ENCODE peak calls at places on chromosomes 13 and 19, in four cellular contexts. One of them, this sample, is unnamed.

GRCh38 chr13:19048381-19048780 is 133.2 kb downstream of the TUBA3C start:
- DNase-seq in psoas muscle: no peak
- DNase-seq in GM23248: no peak
- DNase-seq in stimulated activated CD8-positive, alpha-beta memory T cell treated with anti-CD3 and anti-CD28 coated beads, Interleukin-7, amount 100 ng/mL, for 1 hour: no peak
- DNase-seq in this sample: no peak

GRCh38 chr19:12733369-12733896 is 1.1 kb downstream of the TRIR start:
- DNase-seq in psoas muscle: no peak
- DNase-seq in GM23248: peak; percentile 85
- DNase-seq in stimulated activated CD8-positive, alpha-beta memory T cell treated with anti-CD3 and anti-CD28 coated beads, Interleukin-7, amount 100 ng/mL, for 1 hour: no peak
- DNase-seq in this sample: no peak

GRCh38 chr19:11279505-11280236 is 16.3 kb upstream of the TSPAN16 start:
- DNase-seq in psoas muscle: no peak
- DNase-seq in GM23248: no peak
- DNase-seq in stimulated activated CD8-positive, alpha-beta memory T cell treated with anti-CD3 and anti-CD28 coated beads, Interleukin-7, amount 100 ng/mL, for 1 hour: no peak
- DNase-seq in this sample: no peak

GRCh38 chr13:36158606-36159005 is 27.4 kb upstream of the DCLK1 start:
- DNase-seq in psoas muscle: no peak
- DNase-seq in GM23248: no peak
- DNase-seq in stimulated activated CD8-positive, alpha-beta memory T cell treated with anti-CD3 and anti-CD28 coated beads, Interleukin-7, amount 100 ng/mL, for 1 hour: no peak
- DNase-seq in this sample: no peak

GRCh38 chr13:44762946-44763345 is 186.8 kb upstream of the TSC22D1 start:
- DNase-seq in psoas muscle: no peak
- DNase-seq in GM23248: no peak
- DNase-seq in stimulated activated CD8-positive, alpha-beta memory T cell treated with anti-CD3 and anti-CD28 coated beads, Interleukin-7, amount 100 ng/mL, for 1 hour: no peak
- DNase-seq in this sample: no peak

GRCh38 chr13:19181621-19182485 is at the start of gene TUBA3C:
- DNase-seq in psoas muscle: no peak
- DNase-seq in GM23248: no peak
- DNase-seq in stimulated activated CD8-positive, alpha-beta memory T cell treated with anti-CD3 and anti-CD28 coated beads, Interleukin-7, amount 100 ng/mL, for 1 hour: no peak
- DNase-seq in this sample: peak; percentile 19

GRCh38 chr19:40599331-40600085 is 1.7 kb upstream of the LTBP4 start:
- DNase-seq in psoas muscle: no peak
- DNase-seq in GM23248: no peak
- DNase-seq in stimulated activated CD8-positive, alpha-beta memory T cell treated with anti-CD3 and anti-CD28 coated beads, Interleukin-7, amount 100 ng/mL, for 1 hour: no peak
- DNase-seq in this sample: no peak

GRCh38 chr19:16942583-16942982 is 53.8 kb downstream of the F2RL3 start:
- DNase-seq in psoas muscle: no peak
- DNase-seq in GM23248: no peak
- DNase-seq in stimulated activated CD8-positive, alpha-beta memory T cell treated with anti-CD3 and anti-CD28 coated beads, Interleukin-7, amount 100 ng/mL, for 1 hour: no peak
- DNase-seq in this sample: no peak

GRCh38 chr13:19153782-19154450 is 27.7 kb downstream of the TUBA3C start:
- DNase-seq in psoas muscle: no peak
- DNase-seq in GM23248: peak; percentile 0
- DNase-seq in stimulated activated CD8-positive, alpha-beta memory T cell treated with anti-CD3 and anti-CD28 coated beads, Interleukin-7, amount 100 ng/mL, for 1 hour: no peak
- DNase-seq in this sample: no peak

GRCh38 chr13:111121421-111121820 is 6.3 kb downstream of the ARHGEF7 start:
- DNase-seq in psoas muscle: no peak
- DNase-seq in GM23248: no peak
- DNase-seq in stimulated activated CD8-positive, alpha-beta memory T cell treated with anti-CD3 and anti-CD28 coated beads, Interleukin-7, amount 100 ng/mL, for 1 hour: no peak
- DNase-seq in this sample: no peak

GRCh38 chr13:21318891-21319532 is 140.1 kb downstream of the ZDHHC20 start:
- DNase-seq in psoas muscle: no peak
- DNase-seq in GM23248: peak; percentile 33
- DNase-seq in stimulated activated CD8-positive, alpha-beta memory T cell treated with anti-CD3 and anti-CD28 coated beads, Interleukin-7, amount 100 ng/mL, for 1 hour: no peak
- DNase-seq in this sample: no peak

GRCh38 chr13:72585254-72585653 is 142.2 kb downstream of the MZT1 start:
- DNase-seq in psoas muscle: no peak
- DNase-seq in GM23248: no peak
- DNase-seq in stimulated activated CD8-positive, alpha-beta memory T cell treated with anti-CD3 and anti-CD28 coated beads, Interleukin-7, amount 100 ng/mL, for 1 hour: no peak
- DNase-seq in this sample: no peak

GRCh38 chr13:35764359-35765015 is 288.0 kb upstream of the MAB21L1 start:
- DNase-seq in psoas muscle: no peak
- DNase-seq in GM23248: peak; percentile 33
- DNase-seq in stimulated activated CD8-positive, alpha-beta memory T cell treated with anti-CD3 and anti-CD28 coated beads, Interleukin-7, amount 100 ng/mL, for 1 hour: no peak
- DNase-seq in this sample: no peak

GRCh38 chr19:15104411-15104810 is 2.8 kb upstream of the SYDE1 start:
- DNase-seq in psoas muscle: no peak
- DNase-seq in GM23248: no peak
- DNase-seq in stimulated activated CD8-positive, alpha-beta memory T cell treated with anti-CD3 and anti-CD28 coated beads, Interleukin-7, amount 100 ng/mL, for 1 hour: no peak
- DNase-seq in this sample: no peak

GRCh38 chr13:50318887-50319286 is 303.6 kb downstream of the KCNRG start:
- DNase-seq in psoas muscle: no peak
- DNase-seq in GM23248: no peak
- DNase-seq in stimulated activated CD8-positive, alpha-beta memory T cell treated with anti-CD3 and anti-CD28 coated beads, Interleukin-7, amount 100 ng/mL, for 1 hour: no peak
- DNase-seq in this sample: no peak

GRCh38 chr19:46980756-46981155 is 38.9 kb upstream of the NPAS1 start:
- DNase-seq in psoas muscle: no peak
- DNase-seq in GM23248: no peak
- DNase-seq in stimulated activated CD8-positive, alpha-beta memory T cell treated with anti-CD3 and anti-CD28 coated beads, Interleukin-7, amount 100 ng/mL, for 1 hour: no peak
- DNase-seq in this sample: no peak

GRCh38 chr13:77511552-77511951 is 24.0 kb upstream of the SCEL start:
- DNase-seq in psoas muscle: no peak
- DNase-seq in GM23248: no peak
- DNase-seq in stimulated activated CD8-positive, alpha-beta memory T cell treated with anti-CD3 and anti-CD28 coated beads, Interleukin-7, amount 100 ng/mL, for 1 hour: no peak
- DNase-seq in this sample: no peak

GRCh38 chr19:56245062-56245740 is 27.3 kb upstream of the EDDM13 start:
- DNase-seq in psoas muscle: no peak
- DNase-seq in GM23248: peak; percentile 69
- DNase-seq in stimulated activated CD8-positive, alpha-beta memory T cell treated with anti-CD3 and anti-CD28 coated beads, Interleukin-7, amount 100 ng/mL, for 1 hour: no peak
- DNase-seq in this sample: no peak

GRCh38 chr13:70043685-70044084 is 63.9 kb upstream of the ATXN8OS start:
- DNase-seq in psoas muscle: no peak
- DNase-seq in GM23248: no peak
- DNase-seq in stimulated activated CD8-positive, alpha-beta memory T cell treated with anti-CD3 and anti-CD28 coated beads, Interleukin-7, amount 100 ng/mL, for 1 hour: no peak
- DNase-seq in this sample: no peak

GRCh38 chr19:10644351-10645007 is 9.7 kb upstream of the ILF3 start:
- DNase-seq in psoas muscle: peak; percentile 87
- DNase-seq in GM23248: peak; percentile 88
- DNase-seq in stimulated activated CD8-positive, alpha-beta memory T cell treated with anti-CD3 and anti-CD28 coated beads, Interleukin-7, amount 100 ng/mL, for 1 hour: peak; percentile 72
- DNase-seq in this sample: peak; percentile 85

GRCh38 chr19:4866595-4867424 is 657 bp downstream of the PLIN3 start:
- DNase-seq in psoas muscle: peak; percentile 64
- DNase-seq in GM23248: peak; percentile 85
- DNase-seq in stimulated activated CD8-positive, alpha-beta memory T cell treated with anti-CD3 and anti-CD28 coated beads, Interleukin-7, amount 100 ng/mL, for 1 hour: no peak
- DNase-seq in this sample: peak; percentile 63

GRCh38 chr19:40601061-40601973 is at the start of gene LTBP4:
- DNase-seq in psoas muscle: peak; percentile 62
- DNase-seq in GM23248: peak; percentile 75
- DNase-seq in stimulated activated CD8-positive, alpha-beta memory T cell treated with anti-CD3 and anti-CD28 coated beads, Interleukin-7, amount 100 ng/mL, for 1 hour: no peak
- DNase-seq in this sample: peak; percentile 50

GRCh38 chr19:15247107-15248014 is 15.1 kb upstream of the EPHX3 start:
- DNase-seq in psoas muscle: no peak
- DNase-seq in GM23248: no peak
- DNase-seq in stimulated activated CD8-positive, alpha-beta memory T cell treated with anti-CD3 and anti-CD28 coated beads, Interleukin-7, amount 100 ng/mL, for 1 hour: no peak
- DNase-seq in this sample: no peak

GRCh38 chr13:49495783-49496762 is at the start of gene PHF11:
- DNase-seq in psoas muscle: peak; percentile 82
- DNase-seq in GM23248: peak; percentile 91
- DNase-seq in stimulated activated CD8-positive, alpha-beta memory T cell treated with anti-CD3 and anti-CD28 coated beads, Interleukin-7, amount 100 ng/mL, for 1 hour: peak; percentile 76
- DNase-seq in this sample: peak; percentile 87

GRCh38 chr19:18286973-18287635 is 5.7 kb upstream of the JUND start:
- DNase-seq in psoas muscle: no peak
- DNase-seq in GM23248: no peak
- DNase-seq in stimulated activated CD8-positive, alpha-beta memory T cell treated with anti-CD3 and anti-CD28 coated beads, Interleukin-7, amount 100 ng/mL, for 1 hour: no peak
- DNase-seq in this sample: no peak

GRCh38 chr19:42850981-42851717 is 28.4 kb downstream of the PSG1 start:
- DNase-seq in psoas muscle: peak; percentile 64
- DNase-seq in GM23248: peak; percentile 98
- DNase-seq in stimulated activated CD8-positive, alpha-beta memory T cell treated with anti-CD3 and anti-CD28 coated beads, Interleukin-7, amount 100 ng/mL, for 1 hour: no peak
- DNase-seq in this sample: no peak

GRCh38 chr19:46374526-46375475 is 27.9 kb downstream of the PPP5C start:
- DNase-seq in psoas muscle: no peak
- DNase-seq in GM23248: no peak
- DNase-seq in stimulated activated CD8-positive, alpha-beta memory T cell treated with anti-CD3 and anti-CD28 coated beads, Interleukin-7, amount 100 ng/mL, for 1 hour: no peak
- DNase-seq in this sample: no peak

GRCh38 chr19:29783627-29784190 is 28.1 kb upstream of the CCNE1 start:
- DNase-seq in psoas muscle: no peak
- DNase-seq in GM23248: no peak
- DNase-seq in stimulated activated CD8-positive, alpha-beta memory T cell treated with anti-CD3 and anti-CD28 coated beads, Interleukin-7, amount 100 ng/mL, for 1 hour: no peak
- DNase-seq in this sample: no peak

GRCh38 chr13:101520672-101521071 is 68.2 kb downstream of the ITGBL1 start:
- DNase-seq in psoas muscle: no peak
- DNase-seq in GM23248: peak; percentile 80
- DNase-seq in stimulated activated CD8-positive, alpha-beta memory T cell treated with anti-CD3 and anti-CD28 coated beads, Interleukin-7, amount 100 ng/mL, for 1 hour: no peak
- DNase-seq in this sample: no peak

GRCh38 chr19:1355974-1356865 is 27.5 kb upstream of the NDUFS7 start:
- DNase-seq in psoas muscle: no peak
- DNase-seq in GM23248: peak; percentile 60
- DNase-seq in stimulated activated CD8-positive, alpha-beta memory T cell treated with anti-CD3 and anti-CD28 coated beads, Interleukin-7, amount 100 ng/mL, for 1 hour: no peak
- DNase-seq in this sample: no peak

GRCh38 chr13:82627183-82627582 is 1255.1 kb downstream of the SLITRK1 start:
- DNase-seq in psoas muscle: no peak
- DNase-seq in GM23248: peak; percentile 19
- DNase-seq in stimulated activated CD8-positive, alpha-beta memory T cell treated with anti-CD3 and anti-CD28 coated beads, Interleukin-7, amount 100 ng/mL, for 1 hour: no peak
- DNase-seq in this sample: no peak

GRCh38 chr13:20391597-20392452 is 133.8 kb downstream of the CRYL1 start:
- DNase-seq in psoas muscle: no peak
- DNase-seq in GM23248: no peak
- DNase-seq in stimulated activated CD8-positive, alpha-beta memory T cell treated with anti-CD3 and anti-CD28 coated beads, Interleukin-7, amount 100 ng/mL, for 1 hour: no peak
- DNase-seq in this sample: no peak

GRCh38 chr19:24099829-24100228 is 12.8 kb downstream of the ZNF254 start:
- DNase-seq in psoas muscle: no peak
- DNase-seq in GM23248: no peak
- DNase-seq in stimulated activated CD8-positive, alpha-beta memory T cell treated with anti-CD3 and anti-CD28 coated beads, Interleukin-7, amount 100 ng/mL, for 1 hour: no peak
- DNase-seq in this sample: no peak

GRCh38 chr13:21152251-21152899 is 24.0 kb downstream of the SKA3 start:
- DNase-seq in psoas muscle: no peak
- DNase-seq in GM23248: no peak
- DNase-seq in stimulated activated CD8-positive, alpha-beta memory T cell treated with anti-CD3 and anti-CD28 coated beads, Interleukin-7, amount 100 ng/mL, for 1 hour: no peak
- DNase-seq in this sample: no peak

GRCh38 chr13:109773276-109773675 is 13.1 kb downstream of the IRS2 start:
- DNase-seq in psoas muscle: no peak
- DNase-seq in GM23248: no peak
- DNase-seq in stimulated activated CD8-positive, alpha-beta memory T cell treated with anti-CD3 and anti-CD28 coated beads, Interleukin-7, amount 100 ng/mL, for 1 hour: no peak
- DNase-seq in this sample: no peak